ENCODE peak calls at places on chromosomes 5 and 9, in four cellular contexts. One of them, this sample, is unnamed.

GRCh38 chr5:114174837-114175236 is 187.0 kb upstream of the KCNN2 start:
- DNase-seq in osteocyte: no peak
- DNase-seq in GM13976: no peak
- DNase-seq in DMS153: no peak
- DNase-seq in this sample: no peak

GRCh38 chr9:87445646-87446045 is 52.0 kb upstream of the DAPK1 start:
- DNase-seq in GM13976: peak
- DNase-seq in osteocyte: no peak
- DNase-seq in DMS153: peak
- DNase-seq in this sample: peak

GRCh38 chr9:27078685-27079084 is 30.3 kb upstream of the TEK start:
- DNase-seq in osteocyte: no peak
- DNase-seq in GM13976: no peak
- DNase-seq in DMS153: no peak
- DNase-seq in this sample: no peak

GRCh38 chr5:76862986-76863385 is 13.2 kb downstream of the S100Z start:
- DNase-seq in DMS153: no peak
- DNase-seq in osteocyte: no peak
- DNase-seq in GM13976: no peak
- DNase-seq in this sample: no peak

GRCh38 chr9:134939080-134939733 is 21.5 kb upstream of the FCN1 start:
- DNase-seq in DMS153: no peak
- DNase-seq in GM13976: no peak
- DNase-seq in osteocyte: no peak
- DNase-seq in this sample: no peak

GRCh38 chr5:137734962-137735530 is 843 bp downstream of the KLHL3 start:
- DNase-seq in GM13976: no peak
- DNase-seq in DMS153: no peak
- DNase-seq in osteocyte: no peak
- DNase-seq in this sample: no peak

GRCh38 chr5:80208337-80208736 is 47.5 kb downstream of the SERINC5 start:
- DNase-seq in DMS153: no peak
- DNase-seq in osteocyte: no peak
- DNase-seq in GM13976: no peak
- DNase-seq in this sample: no peak

GRCh38 chr5:179475211-179475840 is 75.0 kb upstream of the RUFY1 start:
- DNase-seq in DMS153: no peak
- DNase-seq in GM13976: no peak
- DNase-seq in osteocyte: no peak
- DNase-seq in this sample: no peak

GRCh38 chr9:133242241-133242640 is 32.8 kb downstream of the ABO start:
- DNase-seq in osteocyte: no peak
- DNase-seq in GM13976: no peak
- DNase-seq in DMS153: no peak
- DNase-seq in this sample: no peak

GRCh38 chr9:6237267-6237666 is 21.7 kb downstream of the IL33 start:
- DNase-seq in GM13976: no peak
- DNase-seq in osteocyte: no peak
- DNase-seq in DMS153: no peak
- DNase-seq in this sample: no peak

GRCh38 chr5:160230686-160231527 is 1.6 kb downstream of the FABP6 start:
- DNase-seq in GM13976: peak
- DNase-seq in osteocyte: no peak
- DNase-seq in DMS153: no peak
- DNase-seq in this sample: no peak

GRCh38 chr5:131821221-131821620 is 24.4 kb upstream of the FNIP1 start:
- DNase-seq in osteocyte: no peak
- DNase-seq in GM13976: no peak
- DNase-seq in DMS153: no peak
- DNase-seq in this sample: no peak

GRCh38 chr9:121360975-121361374 is 9.1 kb downstream of the STOM start:
- DNase-seq in DMS153: no peak
- DNase-seq in GM13976: no peak
- DNase-seq in osteocyte: no peak
- DNase-seq in this sample: no peak

GRCh38 chr5:83718195-83718825 is 2.3 kb downstream of the HAPLN1 start:
- DNase-seq in DMS153: peak
- DNase-seq in osteocyte: no peak
- DNase-seq in GM13976: peak
- DNase-seq in this sample: no peak

GRCh38 chr9:136963341-136963740 is 11.3 kb downstream of the LCN12 start:
- DNase-seq in osteocyte: no peak
- DNase-seq in DMS153: no peak
- DNase-seq in GM13976: no peak
- DNase-seq in this sample: no peak

GRCh38 chr5:135578685-135579341 is at the start of gene CXCL14:
- DNase-seq in osteocyte: no peak
- DNase-seq in DMS153: no peak
- DNase-seq in GM13976: no peak
- DNase-seq in this sample: no peak

GRCh38 chr9:26292943-26293342 is 599.7 kb downstream of the CAAP1 start:
- DNase-seq in DMS153: no peak
- DNase-seq in osteocyte: peak
- DNase-seq in GM13976: no peak
- DNase-seq in this sample: no peak

GRCh38 chr5:122492675-122493074 is 180.6 kb downstream of the SNCAIP start:
- DNase-seq in osteocyte: no peak
- DNase-seq in DMS153: no peak
- DNase-seq in GM13976: peak
- DNase-seq in this sample: no peak

GRCh38 chr5:16013334-16014065 is 166.1 kb downstream of the MARCHF11 start:
- DNase-seq in DMS153: no peak
- DNase-seq in GM13976: no peak
- DNase-seq in osteocyte: no peak
- DNase-seq in this sample: no peak

GRCh38 chr5:149217096-149217801 is 54.4 kb upstream of the AFAP1L1 start:
- DNase-seq in DMS153: no peak
- DNase-seq in GM13976: no peak
- DNase-seq in osteocyte: no peak
- DNase-seq in this sample: no peak

GRCh38 chr5:62506659-62507460 is 71.8 kb upstream of the LRRC70 start:
- DNase-seq in GM13976: no peak
- DNase-seq in DMS153: no peak
- DNase-seq in osteocyte: no peak
- DNase-seq in this sample: no peak

GRCh38 chr5:94577466-94578245 is 40.7 kb downstream of the KIAA0825 start:
- DNase-seq in DMS153: no peak
- DNase-seq in osteocyte: no peak
- DNase-seq in GM13976: peak
- DNase-seq in this sample: no peak

GRCh38 chr5:124923131-124923530 is 176.7 kb upstream of the ZNF608 start:
- DNase-seq in GM13976: no peak
- DNase-seq in DMS153: peak
- DNase-seq in osteocyte: no peak
- DNase-seq in this sample: no peak

GRCh38 chr9:4020038-4020746 is 279.7 kb downstream of the GLIS3 start:
- DNase-seq in GM13976: no peak
- DNase-seq in osteocyte: no peak
- DNase-seq in DMS153: no peak
- DNase-seq in this sample: no peak

GRCh38 chr9:72292184-72292787 is 72.7 kb downstream of the ZFAND5 start:
- DNase-seq in GM13976: peak
- DNase-seq in DMS153: no peak
- DNase-seq in osteocyte: no peak
- DNase-seq in this sample: no peak

GRCh38 chr9:121499427-121500164 is at the start of gene GGTA1:
- DNase-seq in DMS153: no peak
- DNase-seq in osteocyte: peak
- DNase-seq in GM13976: peak
- DNase-seq in this sample: no peak

GRCh38 chr5:3600106-3600997 is 4.7 kb downstream of the IRX1 start:
- DNase-seq in GM13976: no peak
- DNase-seq in osteocyte: no peak
- DNase-seq in DMS153: no peak
- DNase-seq in this sample: no peak

GRCh38 chr5:129099184-129099570 is 4.6 kb downstream of the ISOC1 start:
- DNase-seq in DMS153: no peak
- DNase-seq in GM13976: no peak
- DNase-seq in osteocyte: no peak
- DNase-seq in this sample: no peak

GRCh38 chr9:112059145-112059979 is 115.7 kb downstream of the SUSD1 start:
- DNase-seq in GM13976: no peak
- DNase-seq in osteocyte: no peak
- DNase-seq in DMS153: no peak
- DNase-seq in this sample: no peak

GRCh38 chr9:113464672-113465271 is 1.2 kb downstream of the RGS3 start:
- DNase-seq in osteocyte: peak
- DNase-seq in DMS153: no peak
- DNase-seq in GM13976: no peak
- DNase-seq in this sample: no peak

GRCh38 chr9:109451311-109452025 is 46.6 kb downstream of the PTPN3 start:
- DNase-seq in osteocyte: no peak
- DNase-seq in GM13976: no peak
- DNase-seq in DMS153: no peak
- DNase-seq in this sample: no peak

GRCh38 chr5:93294184-93294583 is 286.8 kb downstream of the NR2F1-AS1 start:
- DNase-seq in DMS153: no peak
- DNase-seq in osteocyte: no peak
- DNase-seq in GM13976: no peak
- DNase-seq in this sample: no peak

GRCh38 chr5:155092318-155092717 is 78.8 kb downstream of the KIF4B start:
- DNase-seq in GM13976: no peak
- DNase-seq in DMS153: no peak
- DNase-seq in osteocyte: no peak
- DNase-seq in this sample: no peak

GRCh38 chr9:77440057-77440456 is 208.1 kb downstream of the GNA14 start:
- DNase-seq in osteocyte: peak
- DNase-seq in GM13976: no peak
- DNase-seq in DMS153: peak
- DNase-seq in this sample: no peak

GRCh38 chr5:10668697-10669096 is 92.3 kb downstream of the DAP start:
- DNase-seq in osteocyte: no peak
- DNase-seq in DMS153: no peak
- DNase-seq in GM13976: no peak
- DNase-seq in this sample: no peak

GRCh38 chr5:139415221-139415861 is 11.5 kb upstream of the SPATA24 start:
- DNase-seq in GM13976: no peak
- DNase-seq in osteocyte: no peak
- DNase-seq in DMS153: no peak
- DNase-seq in this sample: peak

GRCh38 chr9:120901704-120902103 is 24.7 kb upstream of the PHF19 start:
- DNase-seq in DMS153: no peak
- DNase-seq in osteocyte: no peak
- DNase-seq in GM13976: no peak
- DNase-seq in this sample: no peak

GRCh38 chr5:176416123-176416924 is at the start of gene CLTB:
- DNase-seq in GM13976: peak
- DNase-seq in osteocyte: peak
- DNase-seq in DMS153: peak
- DNase-seq in this sample: peak

GRCh38 chr9:89639367-89639795 is 34.6 kb downstream of the GADD45G start:
- DNase-seq in DMS153: no peak
- DNase-seq in osteocyte: no peak
- DNase-seq in GM13976: no peak
- DNase-seq in this sample: no peak